ENCODE peak calls at places on chromosome 6, in nine cellular contexts. X is kidney, F is spleen, N is cardiac muscle cell, I is fibroblast of pulmonary artery, A is fibroblast of lung, R is AG04450, B is A673, S is gastrocnemius medialis. T is an unnamed sample.

GRCh38 chr6:5541751-5542432 is 280.6 kb downstream of the FARS2 start:
- DNase-seq in R (no peak), B (no peak), A (peak), I (peak), S (no peak), N (peak), X (no peak), F (no peak), T (no peak)

GRCh38 chr6:11111769-11112437 is 378 bp upstream of the ERVFRD-1 start:
- DNase-seq in I (peak), N (peak), A (no peak), B (peak), R (no peak), F (no peak), X (no peak), S (no peak), T (no peak)

GRCh38 chr6:85574932-85575598 is 18.6 kb downstream of the SNX14 start:
- DNase-seq in I (peak), S (no peak), R (no peak), X (no peak), A (peak), F (no peak), B (no peak), N (no peak), T (no peak)

GRCh38 chr6:131948221-131948661 is 2.9 kb downstream of the CCN2 start:
- DNase-seq in N (peak), F (no peak), B (no peak), I (peak), X (no peak), S (no peak), A (peak), R (peak), T (no peak)

GRCh38 chr6:155786528-155786927 is 330.9 kb upstream of the NOX3 start:
- DNase-seq in A (no peak), F (no peak), B (no peak), N (no peak), I (no peak), R (no peak), X (no peak), S (no peak), T (no peak)

GRCh38 chr6:133899556-133899955 is 10.6 kb downstream of the TCF21 start:
- DNase-seq in X (no peak), N (peak), A (no peak), F (no peak), I (peak), S (no peak), B (no peak), R (no peak), T (no peak)

GRCh38 chr6:165835410-165835851 is 172.4 kb upstream of the PDE10A start:
- DNase-seq in S (no peak), X (no peak), N (no peak), A (no peak), B (no peak), I (no peak), F (no peak), R (no peak), T (no peak)

GRCh38 chr6:16851758-16852157 is 90.5 kb upstream of the ATXN1 start:
- DNase-seq in R (no peak), B (no peak), N (peak), A (peak), F (no peak), I (peak), S (no peak), X (no peak), T (no peak)

GRCh38 chr6:100614386-100614785 is 149.7 kb upstream of the SIM1 start:
- DNase-seq in F (no peak), N (peak), R (no peak), S (no peak), X (no peak), B (no peak), I (no peak), A (no peak), T (no peak)

GRCh38 chr6:40588070-40588384 is 863 bp upstream of the LRFN2 start:
- DNase-seq in S (no peak), R (no peak), N (no peak), A (no peak), X (no peak), I (no peak), F (no peak), B (no peak), T (no peak)

GRCh38 chr6:40586800-40587201 is 363 bp downstream of the LRFN2 start:
- DNase-seq in R (no peak), S (no peak), F (no peak), B (peak), X (peak), N (no peak), A (peak), I (no peak), T (no peak)

GRCh38 chr6:40587240-40588069 is at the start of gene LRFN2:
- DNase-seq in I (peak), R (peak), X (peak), A (peak), B (peak), S (peak), N (peak), F (peak), T (peak)

GRCh38 chr6:40586369-40586768 is 795 bp downstream of the LRFN2 start:
- DNase-seq in X (no peak), B (peak), S (no peak), N (no peak), R (no peak), F (no peak), A (no peak), I (no peak), T (no peak)

DNA sequence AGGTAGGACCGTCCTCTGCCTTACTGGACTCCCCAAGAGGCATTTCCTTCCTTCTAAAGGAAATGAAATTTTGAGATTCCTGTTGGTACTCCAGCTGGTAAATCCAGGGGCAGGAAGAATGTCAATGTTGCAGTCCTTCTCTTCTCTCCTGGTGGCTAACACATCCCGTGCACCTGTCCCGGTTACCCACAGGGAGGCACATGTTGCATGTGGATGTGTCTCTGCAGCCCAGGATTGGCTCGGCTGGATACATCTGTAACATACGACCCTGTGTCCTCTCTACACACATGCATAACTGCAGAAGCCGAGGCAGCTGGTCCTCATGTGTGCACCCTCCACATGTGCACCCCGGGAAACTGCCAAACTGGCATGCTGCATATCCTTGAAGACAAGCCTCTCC is 1.3 kb upstream of the LRFN2 start:
- DNase-seq in A (no peak), N (no peak), X (no peak), B (no peak), I (no peak), F (no peak), S (no peak), R (no peak), T (no peak)
- TF ChIP-seq CTCF in A (no peak), N (no peak), X (no peak), B (no peak), I (no peak), F (no peak), S (no peak), R (no peak), T (no peak)

GRCh38 chr6:169950558-169950957 is 199.1 kb downstream of the ERMARD start:
- DNase-seq in S (no peak), R (no peak), A (no peak), F (no peak), X (no peak), I (peak), N (peak), B (peak), T (no peak)
- TF ChIP-seq CTCF in S (no peak), R (no peak), A (peak), F (peak), X (no peak), I (peak), N (peak), B (peak), T (peak)

DNA sequence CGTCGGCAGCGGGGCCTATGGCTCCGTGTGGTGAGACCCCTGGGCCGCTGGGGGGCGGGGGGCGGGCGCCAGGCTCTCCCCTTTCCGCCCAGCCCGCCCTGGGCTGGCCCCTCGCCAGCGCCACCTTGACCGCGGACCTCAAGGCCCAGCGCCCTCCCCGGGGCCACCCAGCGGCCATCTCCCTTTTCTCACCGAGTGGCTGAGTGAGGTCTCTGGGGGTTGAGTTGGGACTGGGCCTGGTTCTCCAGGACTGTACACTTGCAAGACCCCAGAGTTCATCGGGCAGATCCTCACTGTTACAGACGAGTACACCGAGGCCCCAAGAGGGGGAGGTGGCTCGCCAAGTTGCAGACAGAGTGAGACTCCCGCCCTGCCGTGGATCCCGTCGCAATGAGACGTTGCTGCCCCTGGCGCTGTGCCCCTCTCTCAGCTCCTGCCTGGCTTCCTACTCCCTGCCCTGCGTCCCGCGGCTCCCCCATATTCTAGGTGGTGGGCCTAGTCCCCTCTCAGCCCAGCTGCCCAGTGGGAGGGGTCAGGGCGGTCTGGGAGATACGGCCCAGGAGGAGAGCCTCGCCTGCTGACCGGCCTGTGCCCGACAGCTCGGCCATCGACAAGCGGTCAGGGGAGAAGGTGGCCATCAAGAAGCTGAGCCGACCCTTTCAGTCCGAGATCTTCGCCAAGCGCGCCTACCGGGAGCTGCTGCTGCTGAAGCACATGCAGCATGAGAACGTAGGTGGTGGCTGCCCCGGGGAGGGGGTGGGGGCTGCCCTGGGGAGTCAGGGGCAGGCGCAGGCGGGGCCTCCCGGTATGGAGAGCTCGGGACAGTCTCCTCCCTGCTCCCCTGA is 581 bp downstream of the MAPK13 start:
- DNase-seq in S (no peak), A (no peak), B (no peak), X (peak), I (peak), F (peak), N (peak), R (no peak), T (peak)
- TF ChIP-seq CTCF in S (no peak), A (no peak), B (no peak), X (no peak), I (no peak), F (no peak), N (no peak), R (no peak), T (peak)

GRCh38 chr6:157981395-157982296 is at the start of gene SYNJ2:
- DNase-seq in F (peak), N (peak), B (peak), A (peak), X (peak), R (peak), S (peak), I (peak), T (peak)

GRCh38 chr6:157983439-157984119 is 1.9 kb downstream of the SYNJ2 start:
- DNase-seq in N (peak), A (peak), I (no peak), R (no peak), X (no peak), S (no peak), B (no peak), F (no peak), T (no peak)

GRCh38 chr6:157982297-157982579 is 575 bp downstream of the SYNJ2 start:
- DNase-seq in X (no peak), R (no peak), B (peak), I (no peak), F (no peak), S (no peak), N (peak), A (peak), T (peak)

GRCh38 chr6:157984165-157984564 is 2.5 kb downstream of the SYNJ2 start:
- DNase-seq in X (no peak), S (no peak), I (no peak), F (no peak), R (no peak), B (no peak), N (no peak), A (no peak), T (no peak)

GRCh38 chr6:157982580-157983438 is 1.1 kb downstream of the SYNJ2 start:
- DNase-seq in X (no peak), R (no peak), N (peak), S (no peak), I (peak), F (peak), A (peak), B (no peak), T (no peak)
- TF ChIP-seq CTCF in X (no peak), R (peak), N (peak), S (no peak), I (peak), F (no peak), A (peak), B (no peak), T (no peak)

T was measured in GM10248.